ENCODE peak calls at places on chromosomes 2 and 18, in eight cellular contexts. One of them, this sample, is unnamed.
A peak's percentile ranks its signal among the peaks of the same experiment; 100 is the strongest.

GRCh38 chr2:117982376-117983033 is 31.4 kb downstream of the CCDC93 start:
- DNase-seq in dorsolateral prefrontal cortex: no peak
- DNase-seq in BJ: no peak
- DNase-seq in HL-60: no peak
- DNase-seq in cardiac muscle cell: peak; percentile 12
- DNase-seq in epithelial cell of esophagus: no peak
- DNase-seq in progenitor cell of endocrine pancreas: no peak
- DNase-seq in fibroblast of lung: no peak
- DNase-seq in this sample: no peak

GRCh38 chr2:98086491-98087446 is at the start of gene VWA3B:
- DNase-seq in fibroblast of lung: peak; percentile 25
- DNase-seq in BJ: no peak
- DNase-seq in epithelial cell of esophagus: peak; percentile 72
- DNase-seq in cardiac muscle cell: peak; percentile 64
- DNase-seq in dorsolateral prefrontal cortex: peak; percentile 18
- DNase-seq in progenitor cell of endocrine pancreas: peak; percentile 67
- DNase-seq in HL-60: no peak
- DNase-seq in this sample: peak; percentile 87

GRCh38 chr18:5296706-5297320 is 1.3 kb upstream of the ZBTB14 start:
- DNase-seq in fibroblast of lung: peak; percentile 86
- DNase-seq in BJ: no peak
- DNase-seq in progenitor cell of endocrine pancreas: peak; percentile 36
- DNase-seq in epithelial cell of esophagus: peak; percentile 90
- DNase-seq in dorsolateral prefrontal cortex: peak; percentile 83
- DNase-seq in cardiac muscle cell: peak; percentile 89
- DNase-seq in HL-60: peak; percentile 78
- DNase-seq in this sample: peak; percentile 67

GRCh38 chr18:30211112-30211511 is 831.4 kb downstream of the DSC3 start:
- DNase-seq in progenitor cell of endocrine pancreas: no peak
- DNase-seq in dorsolateral prefrontal cortex: no peak
- DNase-seq in BJ: no peak
- DNase-seq in cardiac muscle cell: no peak
- DNase-seq in HL-60: no peak
- DNase-seq in fibroblast of lung: no peak
- DNase-seq in epithelial cell of esophagus: no peak
- DNase-seq in this sample: no peak

GRCh38 chr2:105138643-105139042 is 100.8 kb downstream of the MRPS9 start:
- DNase-seq in fibroblast of lung: no peak
- DNase-seq in dorsolateral prefrontal cortex: no peak
- DNase-seq in BJ: no peak
- DNase-seq in progenitor cell of endocrine pancreas: no peak
- DNase-seq in cardiac muscle cell: no peak
- DNase-seq in epithelial cell of esophagus: no peak
- DNase-seq in HL-60: no peak
- DNase-seq in this sample: no peak

GRCh38 chr2:238420442-238420841 is 6.3 kb upstream of the ASB1 start:
- DNase-seq in HL-60: no peak
- DNase-seq in epithelial cell of esophagus: no peak
- DNase-seq in dorsolateral prefrontal cortex: no peak
- DNase-seq in progenitor cell of endocrine pancreas: no peak
- DNase-seq in cardiac muscle cell: no peak
- DNase-seq in BJ: no peak
- DNase-seq in fibroblast of lung: no peak
- DNase-seq in this sample: no peak

GRCh38 chr2:180505203-180505602 is 475.2 kb upstream of the UBE2E3 start:
- DNase-seq in dorsolateral prefrontal cortex: no peak
- DNase-seq in epithelial cell of esophagus: peak; percentile 38
- DNase-seq in cardiac muscle cell: no peak
- DNase-seq in BJ: no peak
- DNase-seq in HL-60: no peak
- DNase-seq in fibroblast of lung: peak; percentile 70
- DNase-seq in progenitor cell of endocrine pancreas: no peak
- DNase-seq in this sample: no peak

GRCh38 chr2:26522325-26523120 is 44.6 kb upstream of the OTOF start:
- DNase-seq in dorsolateral prefrontal cortex: no peak
- DNase-seq in HL-60: no peak
- DNase-seq in epithelial cell of esophagus: no peak
- DNase-seq in BJ: no peak
- DNase-seq in cardiac muscle cell: no peak
- DNase-seq in fibroblast of lung: no peak
- DNase-seq in progenitor cell of endocrine pancreas: no peak
- DNase-seq in this sample: no peak

GRCh38 chr2:70420005-70420580 is 118.2 kb upstream of the FAM136A start:
- DNase-seq in BJ: no peak
- DNase-seq in HL-60: no peak
- DNase-seq in cardiac muscle cell: no peak
- DNase-seq in epithelial cell of esophagus: no peak
- DNase-seq in fibroblast of lung: no peak
- DNase-seq in progenitor cell of endocrine pancreas: no peak
- DNase-seq in dorsolateral prefrontal cortex: no peak
- DNase-seq in this sample: no peak

GRCh38 chr2:98702896-98703620 is 27.9 kb downstream of the MGAT4A start:
- DNase-seq in BJ: no peak
- DNase-seq in dorsolateral prefrontal cortex: no peak
- DNase-seq in epithelial cell of esophagus: no peak
- DNase-seq in progenitor cell of endocrine pancreas: no peak
- DNase-seq in fibroblast of lung: no peak
- DNase-seq in HL-60: no peak
- DNase-seq in cardiac muscle cell: no peak
- DNase-seq in this sample: no peak

GRCh38 chr18:10201655-10202054 is 252.8 kb upstream of the APCDD1 start:
- DNase-seq in epithelial cell of esophagus: no peak
- DNase-seq in BJ: no peak
- DNase-seq in HL-60: no peak
- DNase-seq in cardiac muscle cell: no peak
- DNase-seq in progenitor cell of endocrine pancreas: no peak
- DNase-seq in fibroblast of lung: no peak
- DNase-seq in dorsolateral prefrontal cortex: no peak
- DNase-seq in this sample: no peak
- TF ChIP-seq CTCF in epithelial cell of esophagus: no peak
- TF ChIP-seq CTCF in BJ: no peak
- TF ChIP-seq CTCF in HL-60: no peak
- TF ChIP-seq CTCF in cardiac muscle cell: no peak
- TF ChIP-seq CTCF in progenitor cell of endocrine pancreas: no peak
- TF ChIP-seq CTCF in fibroblast of lung: no peak
- TF ChIP-seq CTCF in dorsolateral prefrontal cortex: no peak
- TF ChIP-seq CTCF in this sample: no peak

GRCh38 chr2:228681426-228681825 is 499.9 kb upstream of the SPHKAP start:
- DNase-seq in HL-60: no peak
- DNase-seq in cardiac muscle cell: peak; percentile 81
- DNase-seq in epithelial cell of esophagus: peak; percentile 66
- DNase-seq in dorsolateral prefrontal cortex: no peak
- DNase-seq in progenitor cell of endocrine pancreas: no peak
- DNase-seq in fibroblast of lung: peak; percentile 49
- DNase-seq in BJ: no peak
- DNase-seq in this sample: no peak
- TF ChIP-seq CTCF in HL-60: no peak
- TF ChIP-seq CTCF in cardiac muscle cell: peak; percentile 61
- TF ChIP-seq CTCF in epithelial cell of esophagus: peak; percentile 50
- TF ChIP-seq CTCF in dorsolateral prefrontal cortex: peak; percentile 20
- TF ChIP-seq CTCF in progenitor cell of endocrine pancreas: peak; percentile 54
- TF ChIP-seq CTCF in fibroblast of lung: peak; percentile 56
- TF ChIP-seq CTCF in BJ: peak; percentile 59
- TF ChIP-seq CTCF in this sample: peak; percentile 41

GRCh38 chr2:48601349-48601748 is 16.3 kb upstream of the GTF2A1L start:
- DNase-seq in BJ: no peak
- DNase-seq in progenitor cell of endocrine pancreas: no peak
- DNase-seq in HL-60: peak; percentile 3
- DNase-seq in fibroblast of lung: peak; percentile 35
- DNase-seq in epithelial cell of esophagus: peak; percentile 52
- DNase-seq in cardiac muscle cell: peak; percentile 26
- DNase-seq in dorsolateral prefrontal cortex: no peak
- DNase-seq in this sample: peak; percentile 22
- TF ChIP-seq CTCF in BJ: peak; percentile 40
- TF ChIP-seq CTCF in progenitor cell of endocrine pancreas: peak; percentile 51
- TF ChIP-seq CTCF in HL-60: peak; percentile 43
- TF ChIP-seq CTCF in fibroblast of lung: peak; percentile 57
- TF ChIP-seq CTCF in epithelial cell of esophagus: peak; percentile 75
- TF ChIP-seq CTCF in cardiac muscle cell: peak; percentile 45
- TF ChIP-seq CTCF in dorsolateral prefrontal cortex: peak; percentile 76
- TF ChIP-seq CTCF in this sample: no peak

GRCh38 chr2:229431331-229431954 is 160.4 kb upstream of the PID1 start:
- DNase-seq in cardiac muscle cell: peak; percentile 78
- DNase-seq in epithelial cell of esophagus: peak; percentile 69
- DNase-seq in fibroblast of lung: peak; percentile 62
- DNase-seq in HL-60: peak; percentile 23
- DNase-seq in BJ: no peak
- DNase-seq in dorsolateral prefrontal cortex: no peak
- DNase-seq in progenitor cell of endocrine pancreas: no peak
- DNase-seq in this sample: no peak
- TF ChIP-seq CTCF in cardiac muscle cell: peak; percentile 56
- TF ChIP-seq CTCF in epithelial cell of esophagus: peak; percentile 42
- TF ChIP-seq CTCF in fibroblast of lung: peak; percentile 47
- TF ChIP-seq CTCF in HL-60: peak; percentile 9
- TF ChIP-seq CTCF in BJ: peak; percentile 61
- TF ChIP-seq CTCF in dorsolateral prefrontal cortex: peak; percentile 75
- TF ChIP-seq CTCF in progenitor cell of endocrine pancreas: peak; percentile 66
- TF ChIP-seq CTCF in this sample: peak; percentile 50

GRCh38 chr2:160910681-160911080 is 249.5 kb upstream of the TANK start:
- DNase-seq in HL-60: no peak
- DNase-seq in epithelial cell of esophagus: no peak
- DNase-seq in dorsolateral prefrontal cortex: no peak
- DNase-seq in progenitor cell of endocrine pancreas: no peak
- DNase-seq in BJ: peak; percentile 91
- DNase-seq in fibroblast of lung: peak; percentile 78
- DNase-seq in cardiac muscle cell: peak; percentile 86
- DNase-seq in this sample: no peak

GRCh38 chr2:160913323-160913722 is 246.9 kb upstream of the TANK start:
- DNase-seq in progenitor cell of endocrine pancreas: no peak
- DNase-seq in dorsolateral prefrontal cortex: no peak
- DNase-seq in BJ: no peak
- DNase-seq in cardiac muscle cell: no peak
- DNase-seq in epithelial cell of esophagus: no peak
- DNase-seq in HL-60: no peak
- DNase-seq in fibroblast of lung: no peak
- DNase-seq in this sample: no peak

GRCh38 chr2:160914217-160914616 is 246.0 kb upstream of the TANK start:
- DNase-seq in dorsolateral prefrontal cortex: no peak
- DNase-seq in fibroblast of lung: no peak
- DNase-seq in HL-60: no peak
- DNase-seq in epithelial cell of esophagus: no peak
- DNase-seq in progenitor cell of endocrine pancreas: no peak
- DNase-seq in BJ: no peak
- DNase-seq in cardiac muscle cell: no peak
- DNase-seq in this sample: no peak

GRCh38 chr2:160911258-160911657 is 249.0 kb upstream of the TANK start:
- DNase-seq in dorsolateral prefrontal cortex: no peak
- DNase-seq in fibroblast of lung: peak; percentile 49
- DNase-seq in progenitor cell of endocrine pancreas: no peak
- DNase-seq in epithelial cell of esophagus: no peak
- DNase-seq in cardiac muscle cell: no peak
- DNase-seq in BJ: no peak
- DNase-seq in HL-60: no peak
- DNase-seq in this sample: no peak

GRCh38 chr2:160912276-160912675 is 248.0 kb upstream of the TANK start:
- DNase-seq in HL-60: no peak
- DNase-seq in epithelial cell of esophagus: no peak
- DNase-seq in fibroblast of lung: no peak
- DNase-seq in cardiac muscle cell: no peak
- DNase-seq in BJ: no peak
- DNase-seq in dorsolateral prefrontal cortex: no peak
- DNase-seq in progenitor cell of endocrine pancreas: no peak
- DNase-seq in this sample: no peak
- TF ChIP-seq CTCF in HL-60: no peak
- TF ChIP-seq CTCF in epithelial cell of esophagus: no peak
- TF ChIP-seq CTCF in fibroblast of lung: no peak
- TF ChIP-seq CTCF in cardiac muscle cell: no peak
- TF ChIP-seq CTCF in BJ: no peak
- TF ChIP-seq CTCF in dorsolateral prefrontal cortex: no peak
- TF ChIP-seq CTCF in progenitor cell of endocrine pancreas: no peak
- TF ChIP-seq CTCF in this sample: no peak

This sample was measured in nephron progenitor cell.